ENCODE peak calls at places on chromosomes 7 and 10, in seven cellular contexts. One of them, this sample, is unnamed.
A peak's percentile ranks its signal among the peaks of the same experiment; 100 is the strongest.

GRCh38 chr10:131094406-131095108 is 217.0 kb downstream of the TCERG1L start:
- DNase-seq in stimulated activated CD8-positive, alpha-beta memory T cell treated with anti-CD3 and anti-CD28 coated beads, Interleukin-15, amount 100 ng/mL, for 24 hours: no peak
- DNase-seq in keratinocyte: no peak
- DNase-seq in neural progenitor cell: no peak
- DNase-seq in HuH-7.5: no peak
- DNase-seq in breast epithelium: peak; percentile 76
- DNase-seq in gastrocnemius medialis: no peak
- DNase-seq in this sample: no peak

GRCh38 chr10:71245420-71246325 is 33.3 kb downstream of the UNC5B start:
- DNase-seq in stimulated activated CD8-positive, alpha-beta memory T cell treated with anti-CD3 and anti-CD28 coated beads, Interleukin-15, amount 100 ng/mL, for 24 hours: no peak
- DNase-seq in keratinocyte: no peak
- DNase-seq in neural progenitor cell: no peak
- DNase-seq in HuH-7.5: no peak
- DNase-seq in breast epithelium: no peak
- DNase-seq in gastrocnemius medialis: no peak
- DNase-seq in this sample: no peak

GRCh38 chr7:41987-42386 is 150.4 kb upstream of the FAM20C start:
- DNase-seq in stimulated activated CD8-positive, alpha-beta memory T cell treated with anti-CD3 and anti-CD28 coated beads, Interleukin-15, amount 100 ng/mL, for 24 hours: no peak
- DNase-seq in keratinocyte: no peak
- DNase-seq in neural progenitor cell: no peak
- DNase-seq in HuH-7.5: no peak
- DNase-seq in breast epithelium: peak; percentile 7
- DNase-seq in gastrocnemius medialis: no peak
- DNase-seq in this sample: no peak

GRCh38 chr10:7092603-7093002 is 318.2 kb downstream of the SFMBT2 start:
- DNase-seq in stimulated activated CD8-positive, alpha-beta memory T cell treated with anti-CD3 and anti-CD28 coated beads, Interleukin-15, amount 100 ng/mL, for 24 hours: no peak
- DNase-seq in keratinocyte: no peak
- DNase-seq in neural progenitor cell: no peak
- DNase-seq in HuH-7.5: no peak
- DNase-seq in breast epithelium: no peak
- DNase-seq in gastrocnemius medialis: no peak
- DNase-seq in this sample: no peak

GRCh38 chr10:34816067-34817002 is 1.2 kb upstream of the PARD3 start:
- DNase-seq in stimulated activated CD8-positive, alpha-beta memory T cell treated with anti-CD3 and anti-CD28 coated beads, Interleukin-15, amount 100 ng/mL, for 24 hours: no peak
- DNase-seq in keratinocyte: no peak
- DNase-seq in neural progenitor cell: peak; percentile 43
- DNase-seq in HuH-7.5: peak; percentile 42
- DNase-seq in breast epithelium: peak; percentile 36
- DNase-seq in gastrocnemius medialis: peak; percentile 30
- DNase-seq in this sample: no peak

GRCh38 chr10:101507241-101507640 is 80.8 kb downstream of the POLL start:
- DNase-seq in stimulated activated CD8-positive, alpha-beta memory T cell treated with anti-CD3 and anti-CD28 coated beads, Interleukin-15, amount 100 ng/mL, for 24 hours: no peak
- DNase-seq in keratinocyte: no peak
- DNase-seq in neural progenitor cell: no peak
- DNase-seq in HuH-7.5: no peak
- DNase-seq in breast epithelium: no peak
- DNase-seq in gastrocnemius medialis: no peak
- DNase-seq in this sample: no peak

GRCh38 chr7:117458977-117459583 is 20.7 kb upstream of the CFTR start:
- DNase-seq in stimulated activated CD8-positive, alpha-beta memory T cell treated with anti-CD3 and anti-CD28 coated beads, Interleukin-15, amount 100 ng/mL, for 24 hours: no peak
- DNase-seq in keratinocyte: no peak
- DNase-seq in neural progenitor cell: peak; percentile 44
- DNase-seq in HuH-7.5: no peak
- DNase-seq in breast epithelium: no peak
- DNase-seq in gastrocnemius medialis: no peak
- DNase-seq in this sample: peak; percentile 1

GRCh38 chr10:86946215-86947170 is 10.9 kb downstream of the MMRN2 start:
- DNase-seq in stimulated activated CD8-positive, alpha-beta memory T cell treated with anti-CD3 and anti-CD28 coated beads, Interleukin-15, amount 100 ng/mL, for 24 hours: no peak
- DNase-seq in keratinocyte: no peak
- DNase-seq in neural progenitor cell: no peak
- DNase-seq in HuH-7.5: no peak
- DNase-seq in breast epithelium: peak; percentile 17
- DNase-seq in gastrocnemius medialis: peak; percentile 6
- DNase-seq in this sample: no peak

GRCh38 chr7:42107484-42107883 is 129.5 kb downstream of the GLI3 start:
- DNase-seq in stimulated activated CD8-positive, alpha-beta memory T cell treated with anti-CD3 and anti-CD28 coated beads, Interleukin-15, amount 100 ng/mL, for 24 hours: no peak
- DNase-seq in keratinocyte: no peak
- DNase-seq in neural progenitor cell: peak; percentile 77
- DNase-seq in HuH-7.5: no peak
- DNase-seq in breast epithelium: no peak
- DNase-seq in gastrocnemius medialis: peak; percentile 25
- DNase-seq in this sample: no peak

This sample was measured in HFF-Myc.